ENCODE peak calls at places on chromosomes 11 and 22, in four cellular contexts. O, K, Y and L are unnamed samples.
A peak's percentile ranks its signal among the peaks of the same experiment; 100 is the strongest.

GRCh38 chr22:25407859-25408229 is 156.6 kb upstream of the GRK3 start:
- DNase-seq in O (no peak), K (no peak), Y (no peak), L (no peak)

GRCh38 chr11:115502636-115503082 is 1.6 kb downstream of the CADM1 start:
- DNase-seq in O (no peak), K (no peak), Y (no peak), L (no peak)

GRCh38 chr11:13216019-13217006 is 61.3 kb upstream of the BMAL1 start:
- DNase-seq in O (peak; percentile 87), K (peak; percentile 98), Y (no peak), L (peak; percentile 73)

GRCh38 chr11:126214446-126215240 is 3.1 kb downstream of the FAM118B start:
- DNase-seq in O (no peak), K (no peak), Y (no peak), L (no peak)

GRCh38 chr11:88629496-88629895 is 292.0 kb upstream of the CTSC start:
- DNase-seq in O (no peak), K (no peak), Y (no peak), L (no peak)

GRCh38 chr11:115488945-115489344 is 15.3 kb downstream of the CADM1 start:
- DNase-seq in O (peak; percentile 59), K (no peak), Y (no peak), L (no peak)

GRCh38 chr11:124837491-124837856 is 27.8 kb upstream of the ROBO3 start:
- DNase-seq in O (peak; percentile 66), K (peak; percentile 89), Y (no peak), L (peak; percentile 74)

GRCh38 chr22:19631899-19632670 is 82.2 kb upstream of the SEPTIN5 start:
- DNase-seq in O (peak; percentile 1), K (peak; percentile 11), Y (no peak), L (no peak)

GRCh38 chr11:32962016-32962415 is 53.7 kb upstream of the DEPDC7 start:
- DNase-seq in O (no peak), K (peak; percentile 19), Y (no peak), L (no peak)

GRCh38 chr11:61061081-61061826 is 41.0 kb upstream of the CD5 start:
- DNase-seq in O (no peak), K (no peak), Y (no peak), L (no peak)

GRCh38 chr11:19753451-19754041 is 40.9 kb downstream of the NAV2 start:
- DNase-seq in O (no peak), K (no peak), Y (no peak), L (no peak)

GRCh38 chr11:62538470-62539237 is 8.0 kb downstream of the AHNAK start:
- DNase-seq in O (no peak), K (no peak), Y (no peak), L (no peak)

GRCh38 chr11:46338988-46339666 is 8.1 kb upstream of the DGKZ start:
- DNase-seq in O (no peak), K (peak; percentile 13), Y (no peak), L (no peak)

GRCh38 chr11:47477323-47477722 is 28.4 kb upstream of the RAPSN start:
- DNase-seq in O (no peak), K (peak; percentile 69), Y (no peak), L (no peak)

GRCh38 chr11:71499125-71499524 is 27.9 kb upstream of the KRTAP5-7 start:
- DNase-seq in O (no peak), K (no peak), Y (no peak), L (no peak)

GRCh38 chr11:27350503-27350902 is 12.5 kb downstream of the CCDC34 start:
- DNase-seq in O (no peak), K (no peak), Y (no peak), L (peak; percentile 27)

GRCh38 chr11:79244175-79244804 is 196.5 kb downstream of the TENM4 start:
- DNase-seq in O (peak; percentile 85), K (peak; percentile 96), Y (no peak), L (peak; percentile 61)

GRCh38 chr11:73200256-73200655 is 17.8 kb upstream of the P2RY2 start:
- DNase-seq in O (no peak), K (no peak), Y (peak; percentile 43), L (no peak)

GRCh38 chr11:79940976-79941735 is 500.3 kb upstream of the TENM4 start:
- DNase-seq in O (peak; percentile 13), K (peak; percentile 37), Y (no peak), L (no peak)

GRCh38 chr22:38249301-38249700 is 23.5 kb downstream of the TMEM184B start:
- DNase-seq in O (no peak), K (no peak), Y (no peak), L (no peak)

GRCh38 chr11:85603220-85603619 is 23.9 kb downstream of the DLG2 start:
- DNase-seq in O (no peak), K (no peak), Y (no peak), L (no peak)

GRCh38 chr22:20566420-20567260 is 59.2 kb downstream of the MED15 start:
- DNase-seq in O (no peak), K (peak; percentile 91), Y (no peak), L (peak; percentile 71)

GRCh38 chr11:130651266-130651855 is 202.9 kb downstream of the ADAMTS15 start:
- DNase-seq in O (no peak), K (no peak), Y (no peak), L (no peak)

GRCh38 chr11:121249039-121249663 is 43.4 kb upstream of the SC5D start:
- DNase-seq in O (no peak), K (peak; percentile 55), Y (no peak), L (peak; percentile 1)

GRCh38 chr22:27387561-27387960 is 414.0 kb downstream of the MN1 start:
- DNase-seq in O (no peak), K (no peak), Y (no peak), L (no peak)

GRCh38 chr11:30206249-30206996 is 24.4 kb upstream of the FSHB start:
- DNase-seq in O (no peak), K (no peak), Y (no peak), L (no peak)

GRCh38 chr11:120554771-120555432 is 43.4 kb downstream of the GRIK4 start:
- DNase-seq in O (peak; percentile 26), K (peak; percentile 16), Y (no peak), L (no peak)

GRCh38 chr11:7894251-7894650 is 36.8 kb downstream of the OR10A6 start:
- DNase-seq in O (no peak), K (no peak), Y (no peak), L (no peak)

GRCh38 chr11:61897387-61898246 is 6.3 kb upstream of the FADS3 start:
- DNase-seq in O (no peak), K (peak; percentile 41), Y (peak; percentile 80), L (no peak)

GRCh38 chr11:66614073-66614472 is 2.4 kb upstream of the RBM14 start:
- DNase-seq in O (no peak), K (no peak), Y (no peak), L (no peak)

GRCh38 chr11:99814021-99814420 is 793.3 kb downstream of the CNTN5 start:
- DNase-seq in O (no peak), K (no peak), Y (no peak), L (no peak)

GRCh38 chr11:115420524-115420923 is 83.7 kb downstream of the CADM1 start:
- DNase-seq in O (no peak), K (no peak), Y (no peak), L (no peak)

GRCh38 chr11:1200611-1201191 is 22.2 kb upstream of the MUC5B start:
- DNase-seq in O (no peak), K (no peak), Y (peak; percentile 49), L (no peak)

GRCh38 chr11:71948314-71949027 is 19.6 kb downstream of the RNF121 start:
- DNase-seq in O (no peak), K (no peak), Y (no peak), L (no peak)

GRCh38 chr11:107916671-107917241 is 11.5 kb upstream of the RAB39A start:
- DNase-seq in O (no peak), K (no peak), Y (no peak), L (no peak)
- TF ChIP-seq CTCF in O (peak; percentile 54), K (peak; percentile 76), Y (no peak), L (peak; percentile 58)

DNA sequence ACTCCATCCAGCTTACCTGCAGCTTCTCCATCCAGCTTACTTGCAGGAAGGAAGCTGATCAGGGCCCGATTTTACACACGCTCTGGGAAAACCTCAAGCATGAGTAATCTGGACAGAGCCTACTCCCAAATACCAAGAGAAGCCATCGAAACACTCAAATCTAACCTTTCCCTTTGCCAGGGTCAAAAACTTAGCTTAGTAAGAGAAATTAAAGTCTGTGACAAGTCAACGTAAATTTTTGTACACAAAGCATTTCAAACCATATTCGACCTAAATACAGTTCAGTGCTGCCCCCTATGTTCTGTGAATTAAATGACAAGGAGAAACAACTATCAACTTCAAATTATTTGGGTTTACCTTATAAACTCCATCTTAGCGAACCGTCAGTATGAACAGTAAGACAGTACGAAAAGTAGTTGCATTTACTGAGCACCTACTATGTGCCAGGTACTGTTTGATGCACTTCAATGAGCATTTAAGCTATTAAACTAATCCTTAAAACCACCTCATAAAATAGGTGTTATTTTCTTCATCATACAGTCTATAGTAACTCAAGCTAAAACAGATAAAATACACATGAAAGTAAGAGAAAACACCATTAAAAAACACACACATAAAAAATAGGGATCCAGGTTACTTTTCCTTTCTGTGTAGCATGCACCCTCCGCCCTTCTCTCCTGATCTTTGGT is 36.9 kb downstream of the ARFGAP3 start:
- DNase-seq in O (peak; percentile 51), K (peak; percentile 92), Y (peak; percentile 27), L (peak; percentile 35)
- TF ChIP-seq CTCF in O (peak; percentile 62), K (peak; percentile 89), Y (peak; percentile 59), L (peak; percentile 34)

GRCh38 chr11:108032800-108033199 is 24.1 kb downstream of the CUL5 start:
- DNase-seq in O (no peak), K (no peak), Y (no peak), L (no peak)

GRCh38 chr11:108025387-108026080 is 16.8 kb downstream of the CUL5 start:
- DNase-seq in O (no peak), K (no peak), Y (no peak), L (no peak)

DNA sequence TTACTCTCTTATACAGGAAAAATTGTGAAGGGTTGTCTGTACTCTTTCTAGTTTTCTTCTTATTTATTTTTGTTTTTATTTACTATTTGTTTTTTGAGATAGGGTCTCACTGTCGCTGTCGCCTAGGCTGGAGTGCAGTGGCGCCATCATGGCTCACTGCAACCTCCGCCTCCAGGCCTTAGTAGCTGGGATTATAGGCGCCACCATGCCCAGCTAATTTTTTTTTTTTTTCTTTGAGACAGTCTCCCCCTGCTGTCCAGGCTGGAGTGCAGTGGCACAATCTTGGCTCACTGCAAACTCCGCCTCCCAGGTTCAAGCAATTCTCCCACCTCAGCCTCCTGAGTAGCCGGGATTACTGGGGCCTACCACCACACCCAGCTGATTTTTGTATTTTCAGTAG is 18.4 kb downstream of the CUL5 start:
- DNase-seq in O (no peak), K (no peak), Y (no peak), L (no peak)
- TF ChIP-seq CTCF in O (no peak), K (peak; percentile 50), Y (no peak), L (no peak)

GRCh38 chr22:39306456-39307361 is 12.7 kb downstream of the RPL3 start:
- DNase-seq in O (no peak), K (peak; percentile 24), Y (no peak), L (no peak)

GRCh38 chr22:39311592-39312400 is 7.6 kb downstream of the RPL3 start:
- DNase-seq in O (no peak), K (peak; percentile 20), Y (no peak), L (no peak)

GRCh38 chr22:39309881-39310714 is 9.3 kb downstream of the RPL3 start:
- DNase-seq in O (no peak), K (peak; percentile 76), Y (no peak), L (no peak)

GRCh38 chr22:39308614-39309363 is 10.6 kb downstream of the RPL3 start:
- DNase-seq in O (peak; percentile 83), K (peak; percentile 90), Y (no peak), L (peak; percentile 81)

GRCh38 chr22:39309364-39309861 is 10.0 kb downstream of the RPL3 start:
- DNase-seq in O (no peak), K (peak; percentile 39), Y (no peak), L (no peak)
- TF ChIP-seq CTCF in O (peak; percentile 25), K (peak; percentile 65), Y (peak; percentile 12), L (peak; percentile 12)